ENCODE peak calls at places on chromosomes 13 and 19, in five cellular contexts. X is H1, A is HCT116, U is HepG2, T is K562. M is an unnamed sample. For H3K4me1, the result is how much of the 10 kb centered on the place peaks cover.

GRCh38 chr13:42832341-42833153 is 51.2 kb downstream of the FAM216B start:
- DNase-seq in X (no peak), A (no peak), U (peak), T (no peak), M (no peak)

GRCh38 chr13:22812793-22813192 is 368.0 kb upstream of the SGCG start:
- DNase-seq in X (no peak), A (no peak), U (no peak), T (peak), M (no peak)

GRCh38 chr13:21894091-21894490 is 223.2 kb downstream of the FGF9 start:
- DNase-seq in X (no peak), A (no peak), U (no peak), T (no peak), M (no peak)

GRCh38 chr19:7887408-7888144 is 734 bp upstream of the LRRC8E start:
- DNase-seq in X (no peak), A (no peak), U (no peak), T (no peak), M (no peak)

GRCh38 chr19:2584002-2584401 is 108.1 kb downstream of the GADD45B start:
- DNase-seq in X (no peak), A (no peak), U (no peak), T (no peak), M (no peak)

GRCh38 chr13:114128624-114129522 is 3.5 kb downstream of the RASA3 start:
- DNase-seq in X (no peak), A (peak), U (no peak), T (peak), M (no peak)

GRCh38 chr13:110330491-110331001 is 23.5 kb downstream of the COL4A2 start:
- DNase-seq in X (no peak), A (no peak), U (no peak), T (no peak), M (no peak)

GRCh38 chr13:51675385-51675784 is 91.1 kb downstream of the WDFY2 start:
- DNase-seq in X (no peak), A (no peak), U (no peak), T (no peak), M (no peak)

GRCh38 chr19:13981021-13981420 is 25.1 kb downstream of the RFX1 start:
- DNase-seq in X (no peak), A (no peak), U (no peak), T (no peak), M (no peak)

GRCh38 chr19:47312366-47313006 is 2.8 kb downstream of the C5AR1 start:
- DNase-seq in X (no peak), A (no peak), U (no peak), T (no peak), M (no peak)

GRCh38 chr13:98476538-98476966 is 100.4 kb downstream of the STK24 start:
- DNase-seq in X (no peak), A (peak), U (no peak), T (peak), M (no peak)

GRCh38 chr13:103976371-103976770 is 910.2 kb upstream of the SLC10A2 start:
- DNase-seq in X (no peak), A (no peak), U (no peak), T (no peak), M (no peak)

GRCh38 chr19:43768273-43769050 is 12.3 kb downstream of the KCNN4 start:
- DNase-seq in X (no peak), A (no peak), U (no peak), T (no peak), M (no peak)

GRCh38 chr19:53982611-53983010 is 8.8 kb upstream of the CACNG6 start:
- DNase-seq in X (no peak), A (no peak), U (no peak), T (no peak), M (no peak)
- TF ChIP-seq YY1 in X (no peak), A (no peak), U (no peak), T (no peak), M (no peak)

GRCh38 chr19:4375164-4375619 is 25.2 kb downstream of the SH3GL1 start:
- DNase-seq in X (peak), A (no peak), U (peak), T (peak), M (no peak)

GRCh38 chr19:4372630-4373367 is 27.5 kb downstream of the SH3GL1 start:
- DNase-seq in X (no peak), A (no peak), U (no peak), T (no peak), M (no peak)

GRCh38 chr19:4374451-4375163 is 25.7 kb downstream of the SH3GL1 start:
- DNase-seq in X (no peak), A (peak), U (peak), T (peak), M (no peak)

GRCh38 chr19:4371898-4372629 is 28.3 kb downstream of the SH3GL1 start:
- DNase-seq in X (no peak), A (no peak), U (no peak), T (no peak), M (no peak)

GRCh38 chr19:4373601-4374441 is 26.5 kb downstream of the SH3GL1 start:
- DNase-seq in X (no peak), A (no peak), U (no peak), T (no peak), M (no peak)
- H3K4me1 ChIP-seq in X (under half), A (half or more), U (under half), T (half or more), M (half or more)

GRCh38 chr13:94858856-94859811 is 146.8 kb upstream of the SOX21 start:
- DNase-seq in X (no peak), A (no peak), U (no peak), T (no peak), M (no peak)

GRCh38 chr13:94859812-94860210 is 147.5 kb upstream of the SOX21 start:
- DNase-seq in X (no peak), A (no peak), U (no peak), T (no peak), M (no peak)

DNA sequence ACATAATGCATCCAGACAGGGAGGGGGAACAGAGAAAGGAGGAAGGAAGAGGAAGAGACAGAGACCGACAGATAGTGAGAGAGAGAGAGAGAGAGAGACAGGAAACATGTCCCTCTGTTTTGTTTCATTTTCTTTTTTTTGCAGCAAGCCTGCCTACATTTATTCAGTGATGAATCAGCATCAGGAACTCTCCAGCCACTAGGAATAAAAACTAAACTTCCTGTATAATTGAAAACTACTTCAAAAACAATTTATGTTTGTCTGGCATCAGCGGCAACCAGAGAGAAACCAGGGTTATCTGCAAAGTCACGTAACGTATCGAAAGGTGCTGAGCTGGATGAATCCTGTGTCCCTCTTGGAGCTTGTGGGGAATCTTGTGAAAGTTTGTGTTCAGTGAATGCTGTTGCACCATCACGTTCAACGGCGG is 148.6 kb upstream of the SOX21 start:
- DNase-seq in X (no peak), A (no peak), U (no peak), T (no peak), M (no peak)
- H3K4me3 ChIP-seq in X (no peak), A (no peak), U (no peak), T (no peak), M (no peak)

GRCh38 chr13:77386046-77386445 is 59.2 kb upstream of the MYCBP2 start:
- DNase-seq in X (no peak), A (no peak), U (no peak), T (no peak), M (no peak)
- TF ChIP-seq YY1 in X (no peak), A (no peak), U (no peak), T (no peak), M (no peak)

GRCh38 chr19:15248106-15248505 is 15.9 kb upstream of the EPHX3 start:
- DNase-seq in X (no peak), A (no peak), U (no peak), T (no peak), M (no peak)
- H3K4me1 ChIP-seq in X (under half), A (under half), U (under half), T (under half), M (under half)

DNA sequence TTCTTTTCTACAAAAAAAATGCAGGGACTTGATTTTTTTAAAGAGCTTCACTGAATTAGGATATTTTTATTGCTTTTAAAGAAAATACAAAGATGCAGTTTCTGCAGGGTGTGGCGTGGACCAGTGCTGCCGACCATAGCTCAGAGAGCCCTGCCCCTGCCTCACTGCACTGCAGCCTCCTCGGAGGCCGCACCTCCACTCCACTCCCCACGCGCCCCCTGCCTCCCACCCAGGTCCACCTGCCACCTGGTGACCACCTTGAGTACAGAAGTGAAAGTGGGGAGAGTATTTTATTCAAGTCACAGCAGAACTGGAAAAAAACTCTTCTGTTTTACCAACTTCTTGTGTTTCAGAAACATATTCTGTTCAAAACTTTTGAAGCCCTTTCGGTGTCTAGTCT is 7.9 kb upstream of the F7 start:
- DNase-seq in X (no peak), A (no peak), U (no peak), T (no peak), M (no peak)
- H3K4me3 ChIP-seq in X (no peak), A (no peak), U (no peak), T (no peak), M (no peak)

DNA sequence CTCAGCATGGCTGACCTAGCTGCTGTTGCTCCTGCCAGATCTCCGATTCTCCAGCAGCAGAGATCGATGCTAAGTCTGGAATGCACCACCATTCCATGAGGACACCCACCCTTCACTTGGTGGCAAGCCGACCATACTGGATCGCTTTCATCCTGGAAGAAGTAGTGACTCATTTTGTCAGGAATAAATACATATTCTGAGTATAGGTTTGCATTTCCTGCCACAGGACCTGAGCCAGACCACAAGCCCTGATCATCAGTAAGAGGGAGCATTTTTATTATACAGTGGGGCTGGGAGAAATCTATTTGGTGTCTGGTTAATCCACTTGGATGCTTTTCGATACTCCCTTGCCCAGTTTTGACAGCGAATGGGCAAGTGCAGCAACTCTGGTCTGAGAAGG is 10.9 kb upstream of the KCTD15 start:
- DNase-seq in X (no peak), A (no peak), U (no peak), T (no peak), M (no peak)
- TF ChIP-seq YY1 in X (no peak), A (no peak), U (no peak), T (no peak), M (no peak)